ENCODE peak calls at places on chromosomes 5 and 9, in eight cellular contexts. J is ascending aorta; C is testis; Y is H1; Z is stomach; U is GM23338; H is hepatocyte; F is CD8-positive, alpha-beta T cell. K is an unnamed sample. For H3K36me3, the result is how much of the 10 kb centered on the place peaks cover.

GRCh38 chr9:116355153-116355827 is 201.7 kb downstream of the PAPPA start:
- DNase-seq in J (no peak), C (peak), Y (no peak), Z (peak), U (peak), H (peak), F (no peak), K (no peak)

GRCh38 chr5:140553657-140554056 is 3.6 kb downstream of the SRA1 start:
- DNase-seq in J (no peak), C (no peak), Y (no peak), Z (no peak), U (no peak), H (no peak), F (no peak), K (no peak)

GRCh38 chr5:179906294-179906794 is 1.4 kb downstream of the TBC1D9B start:
- DNase-seq in J (no peak), C (peak), Y (no peak), Z (no peak), U (peak), H (no peak), F (no peak), K (no peak)

GRCh38 chr5:168404366-168404765 is 81.9 kb upstream of the RARS1 start:
- DNase-seq in J (no peak), C (no peak), Y (no peak), Z (no peak), U (no peak), H (peak), F (no peak), K (no peak)

GRCh38 chr9:34896112-34896511 is 62.0 kb upstream of the PHF24 start:
- DNase-seq in J (no peak), C (no peak), Y (no peak), Z (no peak), U (peak), H (no peak), F (no peak), K (no peak)

GRCh38 chr9:29514336-29514735 is 1941.1 kb upstream of the C9orf72 start:
- DNase-seq in J (no peak), C (no peak), Y (peak), Z (no peak), U (peak), H (no peak), F (no peak), K (no peak)

GRCh38 chr5:43042626-43043399 is 2.7 kb upstream of the ANXA2R start:
- DNase-seq in J (no peak), C (peak), Y (peak), Z (peak), U (peak), H (peak), F (peak), K (no peak)

GRCh38 chr5:160311491-160312138 is 749 bp downstream of the CCNJL start:
- DNase-seq in J (no peak), C (peak), Y (peak), Z (no peak), U (peak), H (peak), F (no peak), K (no peak)

GRCh38 chr9:130198501-130199179 is 26.4 kb downstream of the NCS1 start:
- DNase-seq in J (no peak), C (no peak), Y (no peak), Z (no peak), U (no peak), H (no peak), F (no peak), K (no peak)

GRCh38 chr9:112535364-112535763 is 48.7 kb downstream of the KIAA1958 start:
- DNase-seq in J (no peak), C (no peak), Y (no peak), Z (no peak), U (no peak), H (no peak), F (no peak), K (no peak)

GRCh38 chr9:27548055-27548741 is 18.6 kb upstream of the MOB3B start:
- DNase-seq in J (no peak), C (no peak), Y (no peak), Z (no peak), U (peak), H (peak), F (no peak), K (no peak)

GRCh38 chr5:36882250-36882649 is 5.7 kb downstream of the NIPBL start:
- DNase-seq in J (no peak), C (no peak), Y (no peak), Z (no peak), U (no peak), H (no peak), F (no peak), K (no peak)

GRCh38 chr9:87786423-87786822 is 60.5 kb downstream of the CTSL start:
- DNase-seq in J (no peak), C (no peak), Y (no peak), Z (no peak), U (no peak), H (no peak), F (no peak), K (no peak)

GRCh38 chr9:7097785-7098420 is 340.1 kb downstream of the KDM4C start:
- DNase-seq in J (no peak), C (no peak), Y (no peak), Z (no peak), U (no peak), H (no peak), F (no peak), K (no peak)

GRCh38 chr5:66170196-66170919 is 26.3 kb downstream of the SREK1 start:
- DNase-seq in J (no peak), C (no peak), Y (no peak), Z (no peak), U (no peak), H (no peak), F (no peak), K (no peak)

GRCh38 chr5:141547488-141547887 is 58.6 kb downstream of the PCDHGC5 start:
- DNase-seq in J (no peak), C (no peak), Y (no peak), Z (no peak), U (peak), H (no peak), F (no peak), K (no peak)

GRCh38 chr5:103523319-103523718 is 39.3 kb downstream of the NUDT12 start:
- DNase-seq in J (no peak), C (no peak), Y (no peak), Z (no peak), U (no peak), H (peak), F (no peak), K (no peak)

GRCh38 chr9:38066167-38066906 is 2.7 kb downstream of the SHB start:
- DNase-seq in J (no peak), C (no peak), Y (peak), Z (no peak), U (peak), H (peak), F (no peak), K (no peak)

GRCh38 chr5:51202161-51202560 is 181.1 kb upstream of the ISL1 start:
- DNase-seq in J (no peak), C (no peak), Y (no peak), Z (no peak), U (no peak), H (no peak), F (no peak), K (no peak)

GRCh38 chr5:78482948-78483347 is 122.5 kb downstream of the SCAMP1 start:
- DNase-seq in J (no peak), C (no peak), Y (no peak), Z (peak), U (no peak), H (no peak), F (no peak), K (no peak)

GRCh38 chr5:43691275-43691674 is 88.3 kb downstream of the NNT start:
- DNase-seq in J (no peak), C (no peak), Y (no peak), Z (no peak), U (no peak), H (no peak), F (no peak), K (no peak)

GRCh38 chr5:58156354-58156753 is 303.5 kb downstream of the PLK2 start:
- DNase-seq in J (no peak), C (no peak), Y (no peak), Z (no peak), U (no peak), H (no peak), F (no peak), K (no peak)

GRCh38 chr9:122086873-122087272 is 6.2 kb downstream of the TTLL11 start:
- DNase-seq in J (no peak), C (no peak), Y (no peak), Z (no peak), U (no peak), H (no peak), F (no peak), K (no peak)

GRCh38 chr5:56279979-56280378 is 46.8 kb upstream of the ANKRD55 start:
- DNase-seq in J (no peak), C (no peak), Y (no peak), Z (no peak), U (no peak), H (no peak), F (no peak), K (no peak)

DNA sequence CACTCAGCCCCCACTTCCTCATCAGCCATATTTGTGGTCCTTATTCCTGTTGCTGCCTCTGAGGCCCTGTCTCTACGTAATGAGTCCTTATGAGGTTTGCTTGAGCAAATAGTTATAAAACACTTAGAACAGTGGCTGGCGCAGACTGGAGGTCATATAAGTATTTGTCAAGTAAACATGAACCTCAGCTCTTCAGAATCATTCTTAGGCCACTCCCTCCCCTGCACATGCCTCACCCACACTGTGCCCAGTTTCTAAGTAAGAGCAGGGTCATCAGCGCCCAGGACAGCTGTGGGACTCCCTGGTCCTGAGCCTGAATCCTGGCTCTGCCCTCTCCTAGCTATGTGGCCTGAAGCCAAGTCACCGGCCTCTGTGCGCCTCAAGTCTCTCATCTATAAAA is 4.0 kb downstream of the ST6GALNAC4 start:
- DNase-seq in J (no peak), C (no peak), Y (no peak), Z (peak), U (no peak), H (peak), F (no peak), K (no peak)
- H3K36me3 ChIP-seq in J (under half), C (under half), Y (under half), Z (half or more), U (under half), H (under half), F (under half), K (under half)

DNA sequence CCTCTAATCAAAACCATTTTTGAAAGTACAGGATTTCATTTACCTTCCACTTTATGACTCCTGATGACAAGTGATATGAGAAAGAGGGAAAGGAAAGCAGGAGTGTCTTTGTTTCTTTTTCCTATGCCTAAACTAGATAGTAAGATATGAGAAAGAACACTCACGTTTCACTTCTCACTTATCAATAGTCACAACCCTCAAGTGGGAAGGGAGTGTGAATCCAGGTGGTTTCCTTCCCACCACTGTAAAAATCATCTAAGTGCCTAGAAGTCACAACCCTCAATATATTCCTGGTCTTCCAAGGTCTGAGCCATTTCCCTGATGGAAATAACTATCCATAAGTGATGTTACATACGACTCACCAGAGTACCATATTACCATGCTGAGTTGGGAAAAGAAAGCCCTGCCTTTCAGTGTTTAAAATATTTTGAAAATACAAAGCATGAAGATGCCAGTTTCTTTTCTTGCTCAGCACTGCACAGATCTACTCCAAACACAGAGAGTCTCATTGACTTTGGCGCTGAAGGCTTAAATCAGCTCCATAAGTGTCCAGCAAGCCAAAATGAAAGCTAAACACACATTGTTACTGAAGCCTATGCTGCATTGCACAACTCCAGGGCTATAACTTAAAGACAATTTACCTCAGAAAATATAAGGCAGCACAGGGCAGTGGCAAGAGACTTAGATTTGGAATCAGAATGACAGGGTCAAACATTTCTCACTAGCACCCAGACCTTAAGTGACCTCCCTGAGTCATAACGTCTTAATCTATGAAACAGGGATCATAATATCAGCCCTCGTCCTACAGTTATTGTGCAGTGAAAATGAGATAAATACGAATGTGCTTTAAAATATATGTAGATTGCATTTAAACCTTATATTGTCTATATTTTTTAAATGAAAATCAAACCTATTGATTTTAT is 301.2 kb downstream of the KIAA0825 start:
- DNase-seq in J (no peak), C (no peak), Y (no peak), Z (no peak), U (no peak), H (no peak), F (no peak), K (no peak)
- TF ChIP-seq CTCF in J (no peak), C (no peak), Y (no peak), Z (no peak), U (no peak), H (no peak), F (no peak), K (no peak)

GRCh38 chr5:139360384-139360783 is 18.7 kb downstream of the PAIP2 start:
- DNase-seq in J (no peak), C (no peak), Y (no peak), Z (no peak), U (no peak), H (no peak), F (peak), K (no peak)
- H3K36me3 ChIP-seq in J (under half), C (under half), Y (under half), Z (under half), U (under half), H (under half), F (under half), K (under half)

GRCh38 chr5:31984691-31985090 is 189.4 kb downstream of the GOLPH3 start:
- DNase-seq in J (no peak), C (no peak), Y (no peak), Z (no peak), U (no peak), H (no peak), F (no peak), K (no peak)

GRCh38 chr5:31990296-31990695 is 183.8 kb downstream of the GOLPH3 start:
- DNase-seq in J (no peak), C (no peak), Y (no peak), Z (no peak), U (no peak), H (no peak), F (no peak), K (no peak)

GRCh38 chr5:31990701-31991110 is 183.4 kb downstream of the GOLPH3 start:
- DNase-seq in J (no peak), C (no peak), Y (no peak), Z (no peak), U (no peak), H (no peak), F (no peak), K (no peak)

GRCh38 chr5:31986101-31986500 is 188.0 kb downstream of the GOLPH3 start:
- DNase-seq in J (no peak), C (no peak), Y (no peak), Z (no peak), U (no peak), H (no peak), F (no peak), K (no peak)

DNA sequence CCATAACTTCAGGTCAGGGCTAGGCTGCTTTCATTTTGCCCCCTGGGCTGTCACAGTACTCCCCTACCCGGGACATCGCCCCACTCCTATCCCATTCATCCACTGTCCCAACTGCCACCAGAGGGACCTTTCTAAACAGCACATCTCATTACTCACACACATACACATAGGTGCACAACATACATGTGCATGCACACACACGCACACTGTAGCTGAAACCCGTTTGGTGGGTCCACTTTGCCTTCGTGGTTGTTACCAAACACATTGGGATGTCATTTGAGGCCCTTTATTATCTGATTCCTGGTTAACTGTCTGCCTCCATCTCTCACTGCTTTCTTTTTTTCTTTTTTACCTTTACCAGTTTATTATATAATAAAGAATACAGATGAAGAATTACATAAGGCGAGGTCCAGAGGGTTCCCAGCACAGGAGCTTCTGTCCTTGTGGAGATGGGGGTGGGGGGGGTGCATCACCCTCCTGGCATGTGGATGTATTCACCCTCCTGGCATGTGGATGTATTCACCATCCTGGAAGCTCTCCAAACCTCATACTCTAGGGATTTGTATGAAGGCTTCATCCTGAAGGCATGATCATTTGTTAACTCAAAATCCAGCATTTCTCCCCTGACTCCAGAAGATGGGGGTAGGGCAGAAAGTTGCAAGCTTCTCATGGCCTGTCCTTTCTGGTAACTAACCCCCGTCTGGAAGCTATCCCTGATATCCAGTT is 186.0 kb downstream of the GOLPH3 start:
- DNase-seq in J (no peak), C (no peak), Y (no peak), Z (no peak), U (no peak), H (peak), F (no peak), K (no peak)
- TF ChIP-seq CTCF in J (no peak), C (no peak), Y (no peak), Z (no peak), U (no peak), H (no peak), F (no peak), K (peak)

GRCh38 chr9:76194896-76195295 is 199.3 kb downstream of the RFK start:
- DNase-seq in J (no peak), C (no peak), Y (no peak), Z (no peak), U (no peak), H (no peak), F (no peak), K (no peak)

GRCh38 chr9:76188905-76189304 is 205.3 kb downstream of the RFK start:
- DNase-seq in J (no peak), C (no peak), Y (no peak), Z (no peak), U (no peak), H (no peak), F (no peak), K (no peak)

GRCh38 chr9:76191493-76191892 is 202.7 kb downstream of the RFK start:
- DNase-seq in J (no peak), C (no peak), Y (no peak), Z (no peak), U (no peak), H (no peak), F (no peak), K (no peak)

GRCh38 chr9:76192013-76192412 is 202.2 kb downstream of the RFK start:
- DNase-seq in J (no peak), C (no peak), Y (no peak), Z (no peak), U (no peak), H (no peak), F (no peak), K (no peak)
- H3K36me3 ChIP-seq in J (under half), C (under half), Y (under half), Z (under half), U (under half), H (under half), F (under half), K (under half)

GRCh38 chr9:12329623-12329985 is 363.6 kb upstream of the TYRP1 start:
- DNase-seq in J (no peak), C (no peak), Y (no peak), Z (no peak), U (no peak), H (no peak), F (no peak), K (no peak)
- TF ChIP-seq CTCF in J (no peak), C (no peak), Y (no peak), Z (no peak), U (no peak), H (no peak), F (no peak), K (no peak)

GRCh38 chr5:60271517-60271916 is 378.0 kb upstream of the PDE4D start:
- DNase-seq in J (no peak), C (no peak), Y (no peak), Z (no peak), U (no peak), H (no peak), F (no peak), K (no peak)
- H3K36me3 ChIP-seq in J (under half), C (under half), Y (under half), Z (under half), U (under half), H (under half), F (under half), K (under half)

GRCh38 chr5:53738105-53738504 is 177.7 kb downstream of the NDUFS4 start:
- DNase-seq in J (no peak), C (no peak), Y (no peak), Z (no peak), U (no peak), H (no peak), F (no peak), K (no peak)

GRCh38 chr5:53730938-53731337 is 170.5 kb downstream of the NDUFS4 start:
- DNase-seq in J (no peak), C (no peak), Y (no peak), Z (no peak), U (peak), H (no peak), F (no peak), K (no peak)

GRCh38 chr5:53739111-53739510 is 178.7 kb downstream of the NDUFS4 start:
- DNase-seq in J (no peak), C (no peak), Y (no peak), Z (no peak), U (no peak), H (no peak), F (no peak), K (no peak)

DNA sequence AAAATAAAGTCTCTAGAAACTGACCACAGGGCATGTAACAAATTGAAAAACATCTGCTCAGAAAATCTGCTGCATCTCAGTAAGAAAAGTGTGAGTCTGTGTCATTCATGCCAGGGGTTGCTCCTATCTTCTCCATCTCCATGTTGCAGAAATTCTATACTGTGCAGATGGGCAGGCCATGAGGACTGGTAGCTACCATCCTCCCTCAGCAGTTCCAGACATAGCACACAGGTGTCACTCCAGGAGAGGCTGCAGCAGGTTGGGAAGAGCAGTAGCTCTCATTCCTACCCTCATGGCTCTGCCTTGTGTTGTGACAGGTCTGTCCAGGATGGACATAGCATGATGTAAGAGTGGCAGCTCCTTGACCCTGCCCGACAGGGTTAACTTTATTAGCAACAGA is 173.4 kb downstream of the NDUFS4 start:
- DNase-seq in J (no peak), C (no peak), Y (no peak), Z (no peak), U (peak), H (peak), F (no peak), K (no peak)
- TF ChIP-seq CTCF in J (no peak), C (no peak), Y (peak), Z (no peak), U (peak), H (peak), F (no peak), K (peak)

K was measured in esophagus squamous epithelium.